ENCODE peak calls at places on chromosomes 12 and 14, in seven cellular contexts. F is IMR-90, O is mesendoderm, I is H9, B is neuronal stem cell, Q is mesenchymal stem cell, K is trophoblast cell. U is an unnamed sample.

GRCh38 chr14:77323571-77323970 is 2.7 kb downstream of the GSTZ1 start:
- DNase-seq in F (no peak), O (no peak), I (no peak), B (no peak), Q (no peak), K (no peak), U (no peak)

GRCh38 chr12:1668833-1669543 is 21.9 kb upstream of the ADIPOR2 start:
- DNase-seq in F (no peak), O (no peak), I (peak; percentile 22), B (no peak), Q (peak; percentile 83), K (peak; percentile 38), U (no peak)

GRCh38 chr12:1282670-1283361 is 291.8 kb downstream of the ERC1 start:
- DNase-seq in F (peak; percentile 31), O (no peak), I (no peak), B (no peak), Q (no peak), K (no peak), U (no peak)

GRCh38 chr14:72710212-72710611 is 183.7 kb downstream of the DPF3 start:
- DNase-seq in F (peak; percentile 60), O (no peak), I (no peak), B (no peak), Q (no peak), K (no peak), U (no peak)

GRCh38 chr14:103433902-103434563 is 48.8 kb downstream of the MARK3 start:
- DNase-seq in F (no peak), O (no peak), I (no peak), B (no peak), Q (no peak), K (no peak), U (no peak)

GRCh38 chr12:121278450-121279375 is 17.8 kb downstream of the CAMKK2 start:
- DNase-seq in F (peak; percentile 74), O (no peak), I (no peak), B (no peak), Q (no peak), K (peak; percentile 38), U (no peak)

GRCh38 chr14:88463318-88463717 is 77.9 kb downstream of the SPATA7 start:
- DNase-seq in F (no peak), O (peak; percentile 16), I (no peak), B (no peak), Q (no peak), K (peak; percentile 66), U (no peak)

GRCh38 chr14:58787601-58788000 is 149.8 kb downstream of the DACT1 start:
- DNase-seq in F (no peak), O (no peak), I (no peak), B (no peak), Q (no peak), K (no peak), U (no peak)

GRCh38 chr12:22667122-22667521 is 42.2 kb downstream of the ETNK1 start:
- DNase-seq in F (no peak), O (no peak), I (no peak), B (no peak), Q (no peak), K (no peak), U (no peak)

GRCh38 chr14:70905316-70905715 is 1.9 kb upstream of the PCNX1 start:
- DNase-seq in F (peak; percentile 90), O (no peak), I (no peak), B (no peak), Q (peak; percentile 91), K (no peak), U (no peak)

GRCh38 chr14:71497645-71498086 is 434.6 kb upstream of the RGS6 start:
- DNase-seq in F (peak; percentile 82), O (no peak), I (no peak), B (no peak), Q (no peak), K (no peak), U (no peak)

GRCh38 chr14:81632162-81632561 is 98.5 kb upstream of the SEL1L start:
- DNase-seq in F (no peak), O (no peak), I (no peak), B (no peak), Q (no peak), K (no peak), U (no peak)

GRCh38 chr14:92847220-92848148 is 53.4 kb downstream of the GOLGA5 start:
- DNase-seq in F (no peak), O (no peak), I (no peak), B (no peak), Q (no peak), K (peak; percentile 7), U (no peak)

GRCh38 chr14:32934891-32935633 is 3.6 kb upstream of the NPAS3 start:
- DNase-seq in F (no peak), O (peak; percentile 50), I (peak; percentile 49), B (no peak), Q (peak; percentile 43), K (no peak), U (no peak)

GRCh38 chr14:77212097-77212873 is 30.7 kb downstream of the TMEM63C start:
- DNase-seq in F (no peak), O (no peak), I (no peak), B (no peak), Q (no peak), K (no peak), U (no peak)

GRCh38 chr12:99658950-99659349 is 11.4 kb downstream of the GARIN6 start:
- DNase-seq in F (no peak), O (no peak), I (no peak), B (no peak), Q (no peak), K (no peak), U (no peak)

GRCh38 chr14:103006991-103007520 is 50.3 kb downstream of the CDC42BPB start:
- DNase-seq in F (no peak), O (no peak), I (no peak), B (no peak), Q (no peak), K (no peak), U (no peak)

GRCh38 chr12:5428332-5429221 is 3.3 kb upstream of the NTF3 start:
- DNase-seq in F (peak; percentile 75), O (peak; percentile 74), I (peak; percentile 77), B (peak; percentile 38), Q (peak; percentile 48), K (peak; percentile 42), U (peak; percentile 57)

GRCh38 chr14:78319826-78320635 is 149.9 kb downstream of the NRXN3 start:
- DNase-seq in F (no peak), O (peak; percentile 68), I (no peak), B (no peak), Q (no peak), K (no peak), U (no peak)

GRCh38 chr12:118036672-118037411 is 20.3 kb downstream of the RFC5 start:
- DNase-seq in F (no peak), O (no peak), I (no peak), B (no peak), Q (no peak), K (no peak), U (no peak)

GRCh38 chr14:54098536-54098935 is 141.9 kb upstream of the BMP4 start:
- DNase-seq in F (no peak), O (no peak), I (no peak), B (no peak), Q (no peak), K (no peak), U (no peak)

GRCh38 chr14:105941226-105942166 is 415.1 kb downstream of the TMEM121 start:
- DNase-seq in F (no peak), O (no peak), I (no peak), B (no peak), Q (no peak), K (no peak), U (no peak)

GRCh38 chr14:105943973-105944602 is 417.7 kb downstream of the TMEM121 start:
- DNase-seq in F (no peak), O (no peak), I (no peak), B (no peak), Q (no peak), K (no peak), U (no peak)

GRCh38 chr14:105947599-105947998 is 421.2 kb downstream of the TMEM121 start:
- DNase-seq in F (no peak), O (no peak), I (no peak), B (no peak), Q (no peak), K (no peak), U (no peak)

GRCh38 chr14:105945891-105946290 is 419.5 kb downstream of the TMEM121 start:
- DNase-seq in F (no peak), O (no peak), I (no peak), B (no peak), Q (no peak), K (peak; percentile 10), U (no peak)

GRCh38 chr14:105944632-105945610 is 418.5 kb downstream of the TMEM121 start:
- DNase-seq in F (no peak), O (no peak), I (no peak), B (no peak), Q (no peak), K (peak; percentile 84), U (peak; percentile 44)
- H3K23ac ChIP-seq in F (no peak overlapping the region), O (no peak overlapping the region), I (no peak overlapping the region), B (peak overlapping the region; percentile 31), Q (no peak overlapping the region), K (no peak overlapping the region), U (no peak overlapping the region)

DNA sequence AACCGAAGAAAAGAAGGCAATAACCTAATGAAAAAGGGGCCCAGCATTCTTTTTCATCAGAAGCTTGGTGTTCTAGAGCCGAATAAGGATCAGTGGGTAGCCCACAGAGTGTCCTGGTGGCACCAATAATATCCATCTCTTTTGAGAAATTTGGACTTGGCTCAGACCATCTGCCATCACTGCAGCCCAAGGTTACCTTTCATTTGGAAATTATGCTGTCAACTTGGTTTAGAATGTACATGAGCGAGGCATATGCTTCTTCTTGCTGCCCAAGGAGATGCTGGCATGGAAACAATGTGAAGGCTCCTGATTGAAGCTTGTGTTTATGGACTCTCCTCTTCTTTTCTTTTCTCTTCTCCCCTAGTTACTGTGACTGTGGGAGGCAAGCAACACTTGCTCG is 50.0 kb downstream of the GPHB5 start:
- DNase-seq in F (no peak), O (no peak), I (no peak), B (no peak), Q (no peak), K (no peak), U (no peak)
- H3K23ac ChIP-seq in F (no peak overlapping the region), O (no peak overlapping the region), I (no peak overlapping the region), B (no peak overlapping the region), Q (no peak overlapping the region), K (no peak overlapping the region), U (no peak overlapping the region)

GRCh38 chr12:76713130-76713529 is 50.8 kb upstream of the ZDHHC17 start:
- DNase-seq in F (no peak), O (peak; percentile 76), I (peak; percentile 57), B (no peak), Q (peak; percentile 65), K (peak; percentile 25), U (no peak)
- H3K23ac ChIP-seq in F (no peak overlapping the region), O (no peak overlapping the region), I (no peak overlapping the region), B (no peak overlapping the region), Q (no peak overlapping the region), K (no peak overlapping the region), U (no peak overlapping the region)

GRCh38 chr12:104073699-104074098 is 9.4 kb downstream of the HCFC2 start:
- DNase-seq in F (no peak), O (no peak), I (no peak), B (no peak), Q (no peak), K (no peak), U (no peak)
- H3K23ac ChIP-seq in F (no peak overlapping the region), O (no peak overlapping the region), I (no peak overlapping the region), B (no peak overlapping the region), Q (no peak overlapping the region), K (no peak overlapping the region), U (no peak overlapping the region)

DNA sequence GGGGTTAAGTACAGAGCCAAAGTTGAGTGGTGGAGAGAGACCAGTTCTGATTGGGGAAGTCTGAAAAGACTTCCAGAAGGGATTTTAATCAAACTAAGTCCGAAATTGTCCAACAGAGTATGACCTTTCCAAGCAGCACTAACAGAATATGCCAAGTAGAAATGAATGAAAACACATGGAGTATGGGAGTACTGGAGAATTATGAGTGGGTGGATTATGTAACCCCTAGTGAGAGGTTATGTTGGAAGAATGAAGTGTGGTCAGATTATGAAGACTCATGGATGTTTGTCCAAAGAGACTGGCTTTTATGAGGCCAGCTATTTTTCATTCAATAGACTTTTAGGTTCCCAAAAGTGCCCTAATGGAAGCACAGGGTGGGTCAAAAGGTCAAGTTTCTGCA is 94.0 kb upstream of the PLEKHA5 start:
- DNase-seq in F (peak; percentile 61), O (no peak), I (no peak), B (no peak), Q (no peak), K (peak; percentile 39), U (no peak)
- H3K23ac ChIP-seq in F (no peak overlapping the region), O (no peak overlapping the region), I (no peak overlapping the region), B (no peak overlapping the region), Q (no peak overlapping the region), K (no peak overlapping the region), U (no peak overlapping the region)